ENCODE peak calls at places on chromosomes 12 and 14, in six cellular contexts. Y is OCI-LY7, X is HCT116, S is PC-3, M is GM23338, N is GM23248. P is an unnamed sample.

GRCh38 chr14:94889520-94890312 is 119.8 kb upstream of the GSC start:
- DNase-seq in Y (no peak), X (no peak), S (no peak), M (no peak), N (no peak), P (no peak)

GRCh38 chr12:12240671-12241345 is 26.0 kb downstream of the LRP6 start:
- DNase-seq in Y (no peak), X (no peak), S (no peak), M (no peak), N (peak; percentile 44), P (no peak)

GRCh38 chr12:54439521-54440255 is 20.6 kb upstream of the ITGA5 start:
- DNase-seq in Y (peak; percentile 64), X (peak; percentile 38), S (peak; percentile 72), M (peak; percentile 76), N (peak; percentile 87), P (peak; percentile 44)

GRCh38 chr14:35576260-35576659 is 42.3 kb downstream of the INSM2 start:
- DNase-seq in Y (no peak), X (no peak), S (no peak), M (no peak), N (peak; percentile 6), P (no peak)

GRCh38 chr12:50224026-50224692 is 57.0 kb upstream of the CERS5 start:
- DNase-seq in Y (peak; percentile 71), X (peak; percentile 92), S (peak; percentile 93), M (peak; percentile 26), N (peak; percentile 68), P (peak; percentile 45)

GRCh38 chr12:8080131-8080530 is 1.9 kb upstream of the NECAP1 start:
- DNase-seq in Y (no peak), X (no peak), S (no peak), M (no peak), N (no peak), P (no peak)

GRCh38 chr12:79557690-79558315 is 133.0 kb downstream of the PAWR start:
- DNase-seq in Y (no peak), X (no peak), S (no peak), M (no peak), N (peak; percentile 8), P (no peak)

GRCh38 chr14:24240110-24240918 is 2.1 kb downstream of the TINF2 start:
- DNase-seq in Y (no peak), X (no peak), S (no peak), M (no peak), N (no peak), P (no peak)

GRCh38 chr12:39443704-39444234 is 849 bp upstream of the KIF21A start:
- DNase-seq in Y (no peak), X (no peak), S (peak; percentile 37), M (no peak), N (peak; percentile 42), P (no peak)

GRCh38 chr12:64673490-64674169 is 63.3 kb downstream of the RASSF3 start:
- DNase-seq in Y (peak; percentile 38), X (no peak), S (no peak), M (no peak), N (no peak), P (no peak)

GRCh38 chr12:88472775-88473174 is 107.5 kb downstream of the KITLG start:
- DNase-seq in Y (no peak), X (peak; percentile 47), S (peak; percentile 61), M (no peak), N (peak; percentile 87), P (no peak)

GRCh38 chr14:73634333-73634833 is 10.4 kb upstream of the DNAL1 start:
- DNase-seq in Y (no peak), X (no peak), S (peak; percentile 40), M (peak; percentile 94), N (peak; percentile 28), P (no peak)

GRCh38 chr12:57631566-57632368 is 1.2 kb downstream of the B4GALNT1 start:
- DNase-seq in Y (no peak), X (no peak), S (no peak), M (peak; percentile 47), N (no peak), P (no peak)

GRCh38 chr12:11879306-11879705 is 191.4 kb upstream of the BCL2L14 start:
- DNase-seq in Y (no peak), X (no peak), S (peak; percentile 38), M (no peak), N (no peak), P (no peak)

GRCh38 chr14:51242545-51243490 is 2.8 kb downstream of the TMX1 start:
- DNase-seq in Y (peak; percentile 45), X (no peak), S (no peak), M (peak; percentile 63), N (no peak), P (no peak)

GRCh38 chr14:76484355-76484754 is 108.4 kb downstream of the ESRRB start:
- DNase-seq in Y (no peak), X (no peak), S (no peak), M (peak; percentile 28), N (no peak), P (no peak)

GRCh38 chr14:50887476-50887875 is 15.6 kb downstream of the ABHD12B start:
- DNase-seq in Y (no peak), X (no peak), S (no peak), M (no peak), N (no peak), P (no peak)

GRCh38 chr12:105166736-105167135 is 59.2 kb downstream of the WASHC4 start:
- DNase-seq in Y (no peak), X (no peak), S (no peak), M (no peak), N (peak; percentile 49), P (no peak)

GRCh38 chr12:106139422-106140141 is 828 bp upstream of the NUAK1 start:
- DNase-seq in Y (no peak), X (peak; percentile 56), S (peak; percentile 72), M (peak; percentile 89), N (peak; percentile 91), P (peak; percentile 74)

GRCh38 chr12:2999265-2999841 is 40.2 kb downstream of the TEAD4 start:
- DNase-seq in Y (no peak), X (no peak), S (no peak), M (peak; percentile 61), N (peak; percentile 4), P (no peak)

GRCh38 chr12:89461649-89462612 is 62.7 kb downstream of the GALNT4 start:
- DNase-seq in Y (peak; percentile 67), X (peak; percentile 57), S (peak; percentile 82), M (peak; percentile 76), N (peak; percentile 79), P (peak; percentile 88)

GRCh38 chr14:97233319-97233980 is 436.3 kb downstream of the VRK1 start:
- DNase-seq in Y (no peak), X (no peak), S (peak; percentile 4), M (no peak), N (no peak), P (no peak)

GRCh38 chr12:60394680-60395079 is 798.9 kb downstream of the SLC16A7 start:
- DNase-seq in Y (no peak), X (no peak), S (peak; percentile 83), M (no peak), N (peak; percentile 80), P (no peak)

GRCh38 chr12:46227616-46228015 is 41.2 kb downstream of the SLC38A1 start:
- DNase-seq in Y (no peak), X (no peak), S (no peak), M (no peak), N (no peak), P (no peak)

GRCh38 chr12:93219947-93220346 is 157.8 kb upstream of the NUDT4 start:
- DNase-seq in Y (no peak), X (no peak), S (no peak), M (no peak), N (no peak), P (no peak)

GRCh38 chr12:122976648-122976975 is 1.6 kb downstream of the OGFOD2 start:
- DNase-seq in Y (no peak), X (no peak), S (no peak), M (no peak), N (no peak), P (no peak)

GRCh38 chr12:112496493-112496892 is 77.7 kb downstream of the PTPN11 start:
- DNase-seq in Y (no peak), X (no peak), S (no peak), M (no peak), N (no peak), P (no peak)

GRCh38 chr14:92963301-92964123 is 40.6 kb downstream of the CHGA start:
- DNase-seq in Y (no peak), X (no peak), S (no peak), M (no peak), N (no peak), P (no peak)

GRCh38 chr12:100401660-100402059 is 44.8 kb downstream of the SLC17A8 start:
- DNase-seq in Y (no peak), X (no peak), S (peak; percentile 76), M (no peak), N (peak; percentile 46), P (no peak)

GRCh38 chr14:96119947-96120346 is 80.8 kb downstream of the C14orf132 start:
- DNase-seq in Y (no peak), X (no peak), S (no peak), M (no peak), N (no peak), P (no peak)
- H3K4me2 ChIP-seq in Y (no peak overlapping the region), X (no peak overlapping the region), S (no peak overlapping the region), M (no peak overlapping the region), N (no peak overlapping the region), P (no peak overlapping the region)

DNA sequence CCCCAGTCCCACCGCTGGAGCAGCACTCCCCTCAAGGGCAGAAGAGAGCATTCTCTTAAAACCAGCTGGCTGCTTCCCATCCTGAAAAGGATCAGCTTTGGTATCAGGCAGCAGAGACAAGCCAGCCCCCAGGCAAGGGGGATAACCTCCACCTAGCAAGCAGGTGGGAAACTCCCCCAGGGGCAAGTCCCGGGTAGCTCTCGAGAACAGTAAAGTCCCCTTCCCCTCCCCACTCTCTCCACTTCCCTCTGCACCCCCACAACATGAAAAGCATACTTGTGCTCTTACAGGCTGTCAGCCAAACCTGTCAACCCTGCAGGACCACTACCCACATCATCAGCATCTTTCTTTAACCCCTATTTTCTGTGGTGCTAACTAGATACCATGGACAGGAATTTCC is 254.0 kb downstream of the NTF3 start:
- DNase-seq in Y (no peak), X (no peak), S (no peak), M (no peak), N (no peak), P (no peak)
- H3K9me2 ChIP-seq in Y (no peaks in the 10 kb centered on the region), X (no peaks in the 10 kb centered on the region), S (no peaks in the 10 kb centered on the region), M (no peaks in the 10 kb centered on the region), N (no peaks in the 10 kb centered on the region), P (no peaks in the 10 kb centered on the region)

DNA sequence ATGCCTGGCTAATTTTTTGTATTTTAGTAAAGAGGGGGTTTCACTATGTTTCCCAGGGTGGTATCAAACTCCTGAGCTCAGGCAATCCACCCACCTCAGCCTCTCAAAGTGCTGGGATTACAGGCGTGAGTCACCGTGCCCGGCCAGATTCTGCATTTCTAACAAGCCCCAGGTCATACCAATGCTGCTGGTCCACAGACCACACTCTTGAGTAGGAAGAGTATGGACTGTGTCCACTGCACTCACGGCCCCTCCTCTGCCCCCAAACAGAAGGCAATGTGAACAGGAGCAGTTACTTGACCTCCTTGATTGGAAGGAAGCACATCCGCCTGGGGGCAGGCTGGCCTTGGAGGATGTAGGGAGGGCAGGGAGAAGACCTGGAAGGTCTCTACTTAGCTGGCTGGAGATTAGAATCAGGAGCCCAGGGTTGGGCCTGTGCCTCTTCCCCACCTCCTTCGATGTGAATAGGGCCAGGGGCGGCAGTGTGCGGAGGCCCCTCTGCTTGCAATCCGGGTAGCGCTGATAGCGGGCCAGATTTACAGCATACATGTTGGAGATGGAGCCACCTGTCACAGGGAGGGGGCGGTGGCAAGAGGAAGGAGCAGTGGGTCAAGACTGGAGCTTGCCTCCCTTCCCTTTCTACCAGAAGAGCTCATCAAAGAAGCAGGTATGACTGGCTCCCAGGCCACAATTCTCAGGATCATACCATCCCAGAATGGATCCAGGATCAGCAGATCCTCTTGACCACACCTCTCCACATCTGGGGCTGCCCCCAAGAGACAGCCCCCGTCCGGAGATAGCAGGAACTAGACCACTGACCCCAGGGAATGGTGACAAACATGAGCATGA is 9.4 kb upstream of the ZNF740 start:
- DNase-seq in Y (no peak), X (no peak), S (no peak), M (no peak), N (no peak), P (no peak)
- H3K4me2 ChIP-seq in Y (no peak overlapping the region), X (peak overlapping the region; percentile 49), S (no peak overlapping the region), M (no peak overlapping the region), N (no peak overlapping the region), P (no peak overlapping the region)

GRCh38 chr12:19048943-19049342 is 80.6 kb upstream of the PLEKHA5 start:
- DNase-seq in Y (no peak), X (no peak), S (peak; percentile 10), M (no peak), N (no peak), P (no peak)
- H3K9me2 ChIP-seq in Y (no peaks in the 10 kb centered on the region), X (no peaks in the 10 kb centered on the region), S (no peaks in the 10 kb centered on the region), M (no peaks in the 10 kb centered on the region), N (no peaks in the 10 kb centered on the region), P (no peaks in the 10 kb centered on the region)

P was measured in MM.1S.